ENCODE peak calls at places on chromosome 13, in four cellular contexts. U is NCI-H1092 treated with DMSO at 0.1 percent for 48 hours, T is GM13976, I is NCI-H2081. R is an unnamed sample.

GRCh38 chr13:32938907-32939306 is 77.3 kb upstream of the KL start:
- DNase-seq in U (no peak), T (no peak), I (no peak), R (no peak)

GRCh38 chr13:73702419-73703071 is 431.7 kb downstream of the KLF12 start:
- DNase-seq in U (no peak), T (peak), I (peak), R (no peak)

GRCh38 chr13:91133941-91134772 is 213.3 kb upstream of the MIR17HG start:
- DNase-seq in U (peak), T (peak), I (peak), R (peak)

GRCh38 chr13:32255744-32256120 is 59.4 kb downstream of the ZAR1L start:
- DNase-seq in U (peak), T (no peak), I (peak), R (peak)

GRCh38 chr13:50435011-50435410 is 408.5 kb downstream of the DLEU7 start:
- DNase-seq in U (no peak), T (no peak), I (no peak), R (no peak)

GRCh38 chr13:45180713-45181601 is 19.9 kb downstream of the KCTD4 start:
- DNase-seq in U (no peak), T (no peak), I (no peak), R (no peak)

GRCh38 chr13:59034198-59034597 is 1129.5 kb downstream of the DIAPH3 start:
- DNase-seq in U (no peak), T (no peak), I (no peak), R (no peak)

GRCh38 chr13:50805805-50806204 is 37.7 kb downstream of the DLEU7 start:
- DNase-seq in U (no peak), T (no peak), I (no peak), R (no peak)

GRCh38 chr13:100063333-100063732 is 25.6 kb upstream of the PCCA start:
- DNase-seq in U (no peak), T (no peak), I (no peak), R (no peak)

GRCh38 chr13:30126903-30127428 is 180.4 kb downstream of the KATNAL1 start:
- DNase-seq in U (no peak), T (no peak), I (no peak), R (no peak)

GRCh38 chr13:41970918-41971317 is 10.0 kb upstream of the VWA8 start:
- DNase-seq in U (no peak), T (no peak), I (no peak), R (no peak)

GRCh38 chr13:45446181-45446580 is 18.6 kb upstream of the COG3 start:
- DNase-seq in U (no peak), T (no peak), I (no peak), R (no peak)

GRCh38 chr13:99605417-99606321 is 104.4 kb downstream of the TM9SF2 start:
- DNase-seq in U (peak), T (peak), I (peak), R (peak)

GRCh38 chr13:65844266-65844841 is 1385.8 kb downstream of the PCDH9 start:
- DNase-seq in U (no peak), T (no peak), I (no peak), R (no peak)

GRCh38 chr13:112670118-112670517 is 19.7 kb upstream of the ATP11A start:
- DNase-seq in U (no peak), T (no peak), I (no peak), R (no peak)

GRCh38 chr13:51684076-51684475 is 99.8 kb downstream of the WDFY2 start:
- DNase-seq in U (no peak), T (no peak), I (no peak), R (no peak)

GRCh38 chr13:51590966-51591627 is 6.8 kb downstream of the WDFY2 start:
- DNase-seq in U (no peak), T (no peak), I (no peak), R (peak)

GRCh38 chr13:110390572-110390971 is 83.5 kb downstream of the COL4A2 start:
- DNase-seq in U (no peak), T (no peak), I (no peak), R (peak)

GRCh38 chr13:40206241-40207109 is 460.0 kb downstream of the FOXO1 start:
- DNase-seq in U (no peak), T (no peak), I (no peak), R (peak)

GRCh38 chr13:78160793-78161192 is 242.2 kb upstream of the EDNRB start:
- DNase-seq in U (no peak), T (peak), I (no peak), R (no peak)

GRCh38 chr13:80894930-80895329 is 554.0 kb upstream of the SPRY2 start:
- DNase-seq in U (no peak), T (no peak), I (no peak), R (no peak)

GRCh38 chr13:77372275-77372674 is 45.4 kb upstream of the MYCBP2 start:
- DNase-seq in U (no peak), T (no peak), I (no peak), R (no peak)

GRCh38 chr13:19581675-19582074 is 20.3 kb upstream of the TPTE2 start:
- DNase-seq in U (no peak), T (no peak), I (no peak), R (no peak)

GRCh38 chr13:21998279-21998678 is 327.4 kb downstream of the FGF9 start:
- DNase-seq in U (no peak), T (no peak), I (no peak), R (no peak)

GRCh38 chr13:27339299-27339698 is 68.7 kb downstream of the RASL11A start:
- DNase-seq in U (no peak), T (peak), I (no peak), R (peak)

GRCh38 chr13:99963832-99964339 is 7.7 kb downstream of the ZIC5 start:
- DNase-seq in U (no peak), T (no peak), I (no peak), R (no peak)

GRCh38 chr13:87498681-87499080 is 172.5 kb upstream of the SLITRK5 start:
- DNase-seq in U (no peak), T (no peak), I (no peak), R (no peak)

GRCh38 chr13:113552786-113553540 is 31.6 kb upstream of the TFDP1 start:
- DNase-seq in U (no peak), T (no peak), I (no peak), R (peak)

GRCh38 chr13:94006271-94006670 is 473.2 kb downstream of the DCT start:
- DNase-seq in U (no peak), T (no peak), I (no peak), R (no peak)

GRCh38 chr13:113924184-113924583 is 49.7 kb downstream of the C13orf46 start:
- DNase-seq in U (no peak), T (no peak), I (no peak), R (no peak)

GRCh38 chr13:75787249-75787940 is 151.3 kb downstream of the LMO7 start:
- DNase-seq in U (no peak), T (no peak), I (no peak), R (no peak)